ENCODE peak calls at places on chromosome 13, in five cellular contexts. K is neural progenitor cell, G is GM23338, T is H9, V is fibroblast of lung. H is an unnamed sample. For H3K79me2, the result is how much of the 10 kb centered on the place peaks cover.

GRCh38 chr13:110887242-110887954 is 27.5 kb downstream of the ANKRD10 start:
- DNase-seq in G (no peak), V (no peak), K (no peak), T (no peak), H (no peak)

GRCh38 chr13:105353654-105354053 is 1181.8 kb downstream of the EFNB2 start:
- DNase-seq in T (no peak), V (no peak), G (no peak), K (no peak), H (no peak)

GRCh38 chr13:81929988-81930387 is 1589.1 kb upstream of the SPRY2 start:
- DNase-seq in K (peak), G (peak), V (peak), T (peak), H (no peak)

GRCh38 chr13:73658639-73659038 is 475.6 kb downstream of the KLF12 start:
- DNase-seq in G (no peak), T (no peak), K (no peak), V (no peak), H (no peak)

GRCh38 chr13:110957931-110958330 is 43.1 kb upstream of the ANKRD10 start:
- DNase-seq in G (no peak), T (no peak), V (no peak), K (no peak), H (no peak)

GRCh38 chr13:65929436-65929835 is 1300.7 kb downstream of the PCDH9 start:
- DNase-seq in K (no peak), G (no peak), T (no peak), V (no peak), H (no peak)

GRCh38 chr13:20826810-20827560 is 53.2 kb upstream of the EEF1AKMT1 start:
- DNase-seq in V (no peak), G (no peak), K (no peak), T (no peak), H (peak)

GRCh38 chr13:73168993-73169401 is 110.2 kb downstream of the KLF5 start:
- DNase-seq in K (no peak), G (no peak), T (no peak), V (no peak), H (no peak)

GRCh38 chr13:46721054-46721453 is 75.9 kb downstream of the ESD start:
- DNase-seq in K (peak), G (peak), V (peak), T (no peak), H (peak)

GRCh38 chr13:46341112-46341711 is 45.8 kb downstream of the RUBCNL start:
- DNase-seq in V (peak), T (no peak), G (no peak), K (no peak), H (peak)

GRCh38 chr13:45073809-45074208 is 46.5 kb upstream of the GTF2F2 start:
- DNase-seq in V (no peak), K (no peak), T (peak), G (peak), H (no peak)

GRCh38 chr13:102597029-102598015 is 536 bp downstream of the TPP2 start:
- DNase-seq in G (peak), T (no peak), V (peak), K (peak), H (peak)

GRCh38 chr13:45630791-45631190 is 15.3 kb upstream of the ERICH6B start:
- DNase-seq in V (no peak), K (no peak), G (no peak), T (no peak), H (no peak)

GRCh38 chr13:75137911-75138571 is 343.9 kb downstream of the TBC1D4 start:
- DNase-seq in K (no peak), V (no peak), G (no peak), T (no peak), H (no peak)

GRCh38 chr13:110055089-110055488 is 251.9 kb downstream of the COL4A1 start:
- DNase-seq in V (no peak), G (no peak), K (no peak), T (no peak), H (no peak)

GRCh38 chr13:107329991-107330390 is 762.1 kb upstream of the ARGLU1 start:
- DNase-seq in G (no peak), T (no peak), V (no peak), K (no peak), H (no peak)

GRCh38 chr13:74187564-74187963 is 53.4 kb upstream of the KLF12 start:
- DNase-seq in V (peak), T (no peak), K (no peak), G (no peak), H (no peak)

GRCh38 chr13:113369189-113369588 is 5.3 kb upstream of the GRTP1 start:
- DNase-seq in V (no peak), T (no peak), G (no peak), K (no peak), H (no peak)

GRCh38 chr13:114161644-114162532 is 17.2 kb upstream of the CFAP97D2 start:
- DNase-seq in T (no peak), G (no peak), K (no peak), V (peak), H (no peak)

GRCh38 chr13:39888865-39889810 is 233.7 kb downstream of the COG6 start:
- DNase-seq in G (no peak), K (no peak), V (no peak), T (no peak), H (no peak)

GRCh38 chr13:24997367-24997967 is 98.5 kb upstream of the PABPC3 start:
- DNase-seq in G (peak), V (peak), K (peak), T (no peak), H (peak)

GRCh38 chr13:90680826-90681225 is 666.7 kb upstream of the MIR17HG start:
- DNase-seq in T (no peak), K (no peak), V (no peak), G (no peak), H (no peak)

GRCh38 chr13:27476943-27477681 is 26.7 kb upstream of the MTIF3 start:
- DNase-seq in K (no peak), T (no peak), G (no peak), V (peak), H (peak)

GRCh38 chr13:37540228-37540627 is 58.3 kb downstream of the POSTN start:
- DNase-seq in V (peak), G (no peak), T (no peak), K (no peak), H (no peak)

GRCh38 chr13:94227255-94227879 is 252.1 kb downstream of the DCT start:
- DNase-seq in K (no peak), V (no peak), G (no peak), T (no peak), H (no peak)

GRCh38 chr13:46961719-46962118 is 64.9 kb upstream of the HTR2A start:
- DNase-seq in K (no peak), G (no peak), V (peak), T (no peak), H (no peak)

GRCh38 chr13:48231948-48232347 is 1.1 kb upstream of the ITM2B start:
- DNase-seq in T (no peak), V (no peak), K (no peak), G (no peak), H (no peak)

GRCh38 chr13:48233097-48233885 is at the start of gene ITM2B:
- DNase-seq in T (peak), V (peak), G (peak), K (peak), H (peak)

GRCh38 chr13:48231080-48231479 is 1.9 kb upstream of the ITM2B start:
- DNase-seq in G (no peak), V (peak), K (no peak), T (no peak), H (no peak)

GRCh38 chr13:48232420-48233096 is 448 bp upstream of the ITM2B start:
- DNase-seq in G (peak), K (peak), V (no peak), T (no peak), H (no peak)

GRCh38 chr13:48230541-48230940 is 2.5 kb upstream of the ITM2B start:
- DNase-seq in T (no peak), V (no peak), G (no peak), K (no peak), H (no peak)
- H3K79me2 ChIP-seq in T (under half), V (under half), G (under half), K (under half), H (under half)

DNA sequence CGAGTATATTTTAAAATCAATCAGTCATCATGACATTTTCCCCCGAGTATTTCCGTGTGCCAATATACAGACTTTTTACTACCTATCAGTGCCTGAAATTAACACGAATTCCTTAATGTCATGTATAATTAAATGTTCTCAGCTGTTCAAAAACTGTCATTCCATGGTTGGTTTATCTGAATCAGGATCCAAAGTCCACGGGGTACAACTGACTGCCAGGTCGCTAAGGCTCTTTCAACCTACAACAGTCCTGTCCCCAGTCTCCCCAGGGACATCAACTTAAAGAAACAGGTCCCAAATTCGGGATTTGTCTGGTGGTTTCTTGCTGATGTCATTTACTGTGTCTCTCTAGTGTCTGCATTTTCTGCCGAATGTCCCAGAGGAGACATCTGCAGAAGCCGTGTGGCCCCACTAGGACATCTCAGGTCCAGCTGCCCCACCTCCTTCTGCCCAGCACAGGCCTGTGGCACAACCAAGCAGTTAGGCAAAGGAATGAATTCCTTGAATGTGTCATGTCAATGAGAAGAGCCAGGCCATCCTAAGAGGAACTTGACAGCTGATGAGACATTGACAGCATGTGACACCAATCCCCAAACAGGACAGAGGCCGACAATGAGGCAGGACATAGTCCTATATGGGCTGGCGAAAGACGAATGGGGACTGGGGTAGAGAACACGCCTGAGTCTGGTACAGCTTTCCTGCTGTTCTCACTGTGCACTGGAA is 109.5 kb downstream of the STK24 start:
- DNase-seq in K (no peak), V (no peak), G (no peak), T (no peak), H (no peak)
- H3K79me2 ChIP-seq in K (half or more), V (under half), G (half or more), T (under half), H (under half)

GRCh38 chr13:28597641-28598040 is 61.3 kb upstream of the POMP start:
- DNase-seq in V (peak), G (no peak), T (no peak), K (no peak), H (no peak)
- H3K79me2 ChIP-seq in V (under half), G (under half), T (under half), K (under half), H (under half)

GRCh38 chr13:31209819-31210209 is 10.0 kb downstream of the B3GLCT start:
- DNase-seq in G (no peak), V (no peak), K (no peak), T (no peak), H (no peak)
- H3K79me2 ChIP-seq in G (under half), V (under half), K (under half), T (under half), H (under half)

DNA sequence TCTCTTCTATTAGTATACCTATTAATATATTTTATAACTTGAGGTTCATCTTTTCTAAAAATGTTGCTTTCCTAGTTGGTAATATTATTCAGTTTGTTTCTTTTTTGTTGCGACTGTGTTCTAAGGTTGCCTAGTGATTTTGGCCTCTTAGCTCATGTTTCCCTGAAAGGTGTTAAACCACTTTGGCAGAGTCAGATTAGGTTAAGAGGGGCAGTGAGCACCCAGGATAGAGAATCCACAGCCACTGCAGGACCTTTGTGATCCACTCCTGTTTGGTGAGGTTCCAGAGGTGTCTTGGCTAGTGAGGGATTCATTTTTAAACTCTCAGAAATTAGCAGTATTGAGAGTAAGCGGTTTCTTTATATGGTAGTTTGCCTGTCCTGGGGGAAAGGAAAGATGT is 14.9 kb upstream of the GPR18 start:
- DNase-seq in V (no peak), T (no peak), K (no peak), G (no peak), H (no peak)
- H3K79me2 ChIP-seq in V (under half), T (under half), K (under half), G (under half), H (under half)